ENCODE peak calls at places on chromosomes 4 and X, in four cellular contexts. L is fibroblast of lung, F is neural progenitor cell, A is thoracic aorta. Q is an unnamed sample.

GRCh38 chr4:27020203-27020602 is 159.6 kb downstream of the STIM2 start:
- DNase-seq in L (no peak), F (no peak), A (no peak), Q (no peak)

GRCh38 chr4:149785686-149786431 is 29.8 kb downstream of the IQCM start:
- DNase-seq in L (peak; percentile 36), F (no peak), A (no peak), Q (no peak)

GRCh38 chr4:105572296-105572695 is 19.9 kb downstream of the ARHGEF38 start:
- DNase-seq in L (no peak), F (no peak), A (no peak), Q (no peak)

GRCh38 chrX:103585421-103586313 is at the start of gene TCEAL4:
- DNase-seq in L (peak; percentile 23), F (peak; percentile 60), A (no peak), Q (no peak)

GRCh38 chr4:77699731-77700210 is 94.2 kb downstream of the CXCL13 start:
- DNase-seq in L (peak; percentile 96), F (peak; percentile 70), A (no peak), Q (no peak)

GRCh38 chrX:12446342-12447075 is 308.2 kb downstream of the FRMPD4 start:
- DNase-seq in L (peak; percentile 65), F (no peak), A (no peak), Q (no peak)

GRCh38 chrX:2650865-2651264 is 40.2 kb upstream of the CD99 start:
- DNase-seq in L (no peak), F (no peak), A (no peak), Q (no peak)

GRCh38 chr4:40923326-40924095 is 173.8 kb downstream of the NSUN7 start:
- DNase-seq in L (no peak), F (no peak), A (peak; percentile 36), Q (no peak)

GRCh38 chr4:95537181-95537580 is 11.6 kb downstream of the UNC5C start:
- DNase-seq in L (no peak), F (no peak), A (no peak), Q (no peak)

GRCh38 chr4:90845777-90846176 is 718.6 kb downstream of the CCSER1 start:
- DNase-seq in L (peak; percentile 50), F (no peak), A (no peak), Q (no peak)

GRCh38 chr4:180363817-180364216 is 1879.4 kb upstream of the TENM3 start:
- DNase-seq in L (no peak), F (no peak), A (no peak), Q (no peak)

GRCh38 chrX:72312311-72312940 is 6.7 kb upstream of the CITED1 start:
- DNase-seq in L (no peak), F (no peak), A (no peak), Q (no peak)

GRCh38 chr4:76997454-76997853 is 47.9 kb downstream of the SEPTIN11 start:
- DNase-seq in L (no peak), F (no peak), A (no peak), Q (no peak)

GRCh38 chr4:14856076-14856926 is 146.0 kb upstream of the CPEB2 start:
- DNase-seq in L (peak; percentile 100), F (no peak), A (peak; percentile 55), Q (peak; percentile 65)

GRCh38 chrX:119067023-119067739 is 5.6 kb upstream of the CT47C1 start:
- DNase-seq in L (peak; percentile 62), F (peak; percentile 56), A (peak; percentile 11), Q (no peak)

GRCh38 chr4:121411151-121411744 is 30.4 kb upstream of the QRFPR start:
- DNase-seq in L (no peak), F (no peak), A (no peak), Q (no peak)

GRCh38 chr4:102616661-102617060 is 115.5 kb downstream of the NFKB1 start:
- DNase-seq in L (no peak), F (peak; percentile 51), A (no peak), Q (no peak)

GRCh38 chrX:18173494-18174180 is 47.0 kb downstream of the BEND2 start:
- DNase-seq in L (no peak), F (no peak), A (no peak), Q (peak; percentile 58)

GRCh38 chr4:159608434-159608833 is 505.6 kb downstream of the RAPGEF2 start:
- DNase-seq in L (no peak), F (peak; percentile 54), A (no peak), Q (no peak)

GRCh38 chr4:53196872-53197759 is 168.7 kb downstream of the SCFD2 start:
- DNase-seq in L (peak; percentile 95), F (peak; percentile 75), A (no peak), Q (no peak)

GRCh38 chrX:40644175-40644574 is 3.2 kb downstream of the CXorf38 start:
- DNase-seq in L (peak; percentile 75), F (no peak), A (no peak), Q (no peak)

GRCh38 chrX:103686199-103687072 is at the start of gene MORF4L2:
- DNase-seq in L (peak; percentile 99), F (peak; percentile 98), A (peak; percentile 77), Q (peak; percentile 97)

GRCh38 chr4:73899321-73899720 is 30.1 kb downstream of the CXCL1 start:
- DNase-seq in L (no peak), F (no peak), A (no peak), Q (no peak)

GRCh38 chr4:978957-979701 is 5.8 kb upstream of the DGKQ start:
- DNase-seq in L (peak; percentile 72), F (no peak), A (no peak), Q (no peak)

GRCh38 chrX:115357316-115357715 is 67.8 kb downstream of the LUZP4 start:
- DNase-seq in L (no peak), F (no peak), A (no peak), Q (no peak)

GRCh38 chr4:2746891-2747695 is 9.0 kb downstream of the TNIP2 start:
- DNase-seq in L (no peak), F (no peak), A (no peak), Q (no peak)

GRCh38 chr4:41216294-41217019 is 2.1 kb upstream of the APBB2 start:
- DNase-seq in L (peak; percentile 76), F (peak; percentile 78), A (no peak), Q (no peak)

GRCh38 chr4:179695175-179695574 is 2252.9 kb upstream of the AGA start:
- DNase-seq in L (peak; percentile 91), F (no peak), A (no peak), Q (no peak)

GRCh38 chr4:69894706-69895105 is 34.8 kb upstream of the SULT1E1 start:
- DNase-seq in L (no peak), F (no peak), A (no peak), Q (no peak)

GRCh38 chr4:69894221-69894620 is 34.3 kb upstream of the SULT1E1 start:
- DNase-seq in L (no peak), F (no peak), A (no peak), Q (no peak)

DNA sequence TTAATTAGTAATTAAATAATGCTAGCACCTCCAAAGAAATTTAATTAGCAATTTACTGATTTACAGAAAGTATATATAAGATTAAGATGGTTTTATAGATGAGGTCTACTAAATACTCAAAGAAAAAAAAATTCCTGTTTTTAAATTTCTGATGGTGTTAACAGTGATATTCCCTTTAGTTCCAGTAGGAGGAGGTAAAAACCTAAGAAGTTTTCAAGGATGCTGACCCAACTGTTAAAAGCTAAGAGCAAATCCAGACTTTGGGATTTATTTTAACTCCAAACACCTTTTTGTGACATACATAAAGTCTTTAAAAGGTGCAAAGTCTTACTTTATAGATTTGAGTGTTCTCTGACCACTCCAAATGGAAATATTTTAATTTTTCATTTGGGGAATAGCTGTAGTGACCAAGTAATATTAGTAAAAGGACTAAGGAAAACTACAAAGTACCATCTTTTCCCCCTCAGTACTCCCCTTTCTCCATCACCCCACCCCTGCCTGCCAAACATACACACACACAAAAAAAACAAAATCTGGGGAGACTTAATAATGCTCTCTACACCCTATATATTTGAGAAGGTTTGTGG is 34.2 kb upstream of the CSN1S1 start:
- DNase-seq in L (peak; percentile 62), F (peak; percentile 28), A (no peak), Q (no peak)
- TF ChIP-seq CTCF in L (peak; percentile 5), F (peak; percentile 74), A (peak; percentile 16), Q (no peak)

GRCh38 chr4:113332701-113333100 is 283.2 kb downstream of the ANK2 start:
- DNase-seq in L (no peak), F (no peak), A (no peak), Q (no peak)
- H3K4me1 ChIP-seq in L (no peaks in the 10 kb centered on the region), F (peaks cover 7% of the 10 kb centered on the region), A (no peaks in the 10 kb centered on the region), Q (no peaks in the 10 kb centered on the region)

DNA sequence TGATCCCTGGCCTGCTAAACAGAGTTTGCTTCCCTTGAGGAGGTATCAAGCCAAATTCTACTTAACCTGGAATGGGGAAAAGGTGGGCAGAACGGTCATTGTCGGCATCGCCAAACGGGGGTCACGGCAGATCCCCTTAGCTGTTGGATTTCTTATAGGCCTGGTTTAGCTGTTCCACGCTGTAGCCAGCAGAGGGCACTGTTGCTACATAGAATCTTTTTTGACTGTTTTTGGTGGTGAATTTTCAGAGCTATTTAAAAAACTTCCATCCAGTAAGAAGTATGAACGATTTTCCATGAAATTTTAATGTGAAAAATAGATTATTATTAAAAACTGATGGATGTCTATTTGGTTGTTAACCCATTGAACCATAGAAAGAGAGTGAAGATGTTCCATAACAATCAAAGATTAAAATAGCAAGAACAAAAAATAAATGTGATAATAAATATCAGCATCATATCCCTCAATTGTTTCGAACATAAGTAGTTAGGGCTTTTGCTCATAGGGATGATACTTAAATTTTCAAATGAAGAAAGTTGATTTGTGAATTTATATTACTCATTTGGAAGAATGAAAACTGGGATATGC is 56.6 kb downstream of the LINC00632 start:
- DNase-seq in L (peak; percentile 76), F (peak; percentile 68), A (no peak), Q (peak; percentile 68)
- TF ChIP-seq CTCF in L (peak; percentile 61), F (peak; percentile 86), A (peak; percentile 69), Q (peak; percentile 65)

DNA sequence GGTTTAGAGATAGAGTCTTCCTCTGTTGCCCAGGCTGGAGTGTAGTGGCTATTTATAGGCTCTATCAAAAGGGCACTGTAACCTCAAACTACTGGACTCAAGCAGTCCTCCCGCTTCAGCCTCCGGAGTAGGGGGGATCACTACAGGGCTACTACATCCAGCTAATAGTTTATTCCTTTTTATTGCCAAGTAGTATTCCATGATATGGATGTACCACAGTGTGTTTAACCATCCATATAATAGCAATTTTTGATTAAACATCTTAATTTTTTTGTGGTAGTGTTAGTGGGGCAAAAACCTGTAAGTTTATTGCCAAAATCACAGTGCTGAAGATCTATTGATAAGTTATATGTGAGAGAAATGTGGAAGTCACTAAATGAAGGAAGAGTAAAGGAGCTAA is 2.6 kb upstream of the NDUFC1 start:
- DNase-seq in L (no peak), F (no peak), A (no peak), Q (no peak)
- H3K4me1 ChIP-seq in L (peaks cover 9% of the 10 kb centered on the region), F (peaks cover 12% of the 10 kb centered on the region), A (peaks cover 13% of the 10 kb centered on the region), Q (no peaks in the 10 kb centered on the region)

GRCh38 chr4:7853271-7853670 is 86.4 kb downstream of the AFAP1 start:
- DNase-seq in L (no peak), F (no peak), A (no peak), Q (no peak)

GRCh38 chr4:7854211-7854610 is 85.5 kb downstream of the AFAP1 start:
- DNase-seq in L (no peak), F (no peak), A (no peak), Q (no peak)

GRCh38 chr4:7847206-7847605 is 92.5 kb downstream of the AFAP1 start:
- DNase-seq in L (no peak), F (no peak), A (no peak), Q (no peak)

GRCh38 chr4:7852568-7853185 is 87.0 kb downstream of the AFAP1 start:
- DNase-seq in L (no peak), F (no peak), A (no peak), Q (no peak)

DNA sequence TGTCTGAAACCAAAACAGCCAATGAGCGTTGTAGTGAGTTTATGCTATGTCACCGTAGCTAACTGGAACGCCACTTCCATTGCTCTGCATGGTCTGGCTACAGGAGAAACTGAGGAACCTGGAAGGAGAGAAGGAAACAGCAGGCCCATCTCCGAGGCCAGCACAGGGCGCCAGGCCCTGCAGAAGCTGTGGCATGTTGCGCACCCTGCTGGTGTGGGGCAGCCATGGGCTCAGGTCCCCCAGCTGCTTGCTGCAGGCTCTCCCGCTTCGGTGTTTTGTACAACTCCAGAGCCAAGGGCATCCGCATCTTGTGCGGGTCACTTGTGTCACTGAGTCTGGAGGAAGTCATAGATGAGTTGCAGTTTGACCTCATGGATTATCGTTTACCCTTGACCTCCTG is 89.2 kb downstream of the AFAP1 start:
- DNase-seq in L (no peak), F (peak; percentile 20), A (no peak), Q (no peak)
- TF ChIP-seq CTCF in L (no peak), F (peak; percentile 23), A (no peak), Q (no peak)

Q was measured in right atrium auricular region.